ENCODE peak calls at places on chromosomes 11 and 22, in six cellular contexts. W, P, A, U, E and Q are unnamed samples.

GRCh38 chr11:128324531-128325141 is 262.7 kb downstream of the ETS1 start:
- DNase-seq in A (no peak), E (no peak), W (no peak), U (no peak), P (no peak), Q (no peak)

GRCh38 chr22:35522571-35523149 is 18.0 kb upstream of the RASD2 start:
- DNase-seq in W (no peak), E (no peak), U (no peak), A (no peak), P (no peak), Q (no peak)

GRCh38 chr11:116224154-116224888 is 548.5 kb downstream of the BUD13 start:
- DNase-seq in U (peak), A (peak), W (no peak), P (peak), E (peak), Q (peak)

GRCh38 chr11:65121447-65121864 is 478 bp downstream of the FAU start:
- DNase-seq in P (no peak), E (no peak), A (peak), U (peak), W (no peak), Q (no peak)

GRCh38 chr11:12693485-12694181 is 19.4 kb downstream of the TEAD1 start:
- DNase-seq in U (no peak), W (peak), P (peak), E (peak), A (peak), Q (peak)

GRCh38 chr11:102914238-102915043 is 39.7 kb upstream of the MMP12 start:
- DNase-seq in W (no peak), E (peak), U (peak), P (no peak), A (peak), Q (peak)

GRCh38 chr11:704799-705645 is 1.0 kb upstream of the EPS8L2 start:
- DNase-seq in E (peak), U (no peak), W (no peak), P (no peak), A (no peak), Q (no peak)

GRCh38 chr11:80846979-80847378 is 1406.1 kb upstream of the TENM4 start:
- DNase-seq in E (no peak), P (no peak), W (no peak), A (no peak), U (no peak), Q (no peak)

GRCh38 chr22:19253143-19253542 is 38.4 kb downstream of the CLTCL1 start:
- DNase-seq in W (no peak), A (no peak), E (no peak), P (no peak), U (no peak), Q (no peak)

GRCh38 chr11:61126266-61126665 is 24.0 kb downstream of the CD5 start:
- DNase-seq in P (peak), U (no peak), E (no peak), W (no peak), A (no peak), Q (no peak)

GRCh38 chr11:33560729-33561128 is 139.9 kb downstream of the C11orf91 start:
- DNase-seq in A (no peak), E (no peak), P (no peak), U (no peak), W (no peak), Q (no peak)

GRCh38 chr22:31544481-31545480 is 48.4 kb downstream of the SFI1 start:
- DNase-seq in U (no peak), E (no peak), A (no peak), W (no peak), P (no peak), Q (no peak)

GRCh38 chr22:41782751-41783150 is 17.7 kb upstream of the CCDC134 start:
- DNase-seq in U (no peak), W (no peak), A (no peak), E (no peak), P (no peak), Q (no peak)

GRCh38 chr22:37499006-37499707 is 13.0 kb upstream of the MFNG start:
- DNase-seq in P (no peak), U (peak), W (no peak), A (no peak), E (no peak), Q (no peak)

GRCh38 chr11:125064070-125064469 is 965 bp downstream of the SLC37A2 start:
- DNase-seq in U (no peak), P (no peak), E (no peak), W (no peak), A (no peak), Q (no peak)

GRCh38 chr11:67118059-67118766 is 850 bp upstream of the KDM2A start:
- DNase-seq in W (no peak), P (no peak), A (peak), U (peak), E (peak), Q (peak)

GRCh38 chr11:45102810-45103621 is 43.4 kb upstream of the PRDM11 start:
- DNase-seq in A (peak), E (peak), U (peak), P (no peak), W (no peak), Q (peak)

GRCh38 chr11:34585870-34586654 is 34.8 kb upstream of the EHF start:
- DNase-seq in U (peak), A (peak), E (no peak), P (no peak), W (no peak), Q (peak)

GRCh38 chr11:17766590-17766989 is 32.0 kb downstream of the KCNC1 start:
- DNase-seq in E (no peak), A (no peak), U (no peak), W (no peak), P (no peak), Q (no peak)

GRCh38 chr22:50576070-50576469 is 2.2 kb downstream of the CPT1B start:
- DNase-seq in W (no peak), U (no peak), E (no peak), A (peak), P (no peak), Q (no peak)

GRCh38 chr22:37476389-37477329 is 9.5 kb downstream of the MFNG start:
- DNase-seq in A (no peak), P (no peak), U (no peak), W (no peak), E (no peak), Q (no peak)

GRCh38 chr11:120510406-120511115 is 987 bp upstream of the GRIK4 start:
- DNase-seq in E (no peak), P (no peak), A (no peak), W (no peak), U (no peak), Q (no peak)

GRCh38 chr11:120509346-120510053 is 2.0 kb upstream of the GRIK4 start:
- DNase-seq in E (no peak), U (no peak), P (no peak), W (no peak), A (peak), Q (no peak)

GRCh38 chr11:120511804-120512726 is 517 bp downstream of the GRIK4 start:
- DNase-seq in A (no peak), W (no peak), P (no peak), E (no peak), U (no peak), Q (no peak)

GRCh38 chr11:120512727-120513435 is 1.3 kb downstream of the GRIK4 start:
- DNase-seq in A (no peak), U (no peak), W (no peak), E (no peak), P (no peak), Q (no peak)

GRCh38 chr11:120511116-120511803 is at the start of gene GRIK4:
- DNase-seq in W (peak), E (peak), A (peak), P (peak), U (peak), Q (peak)
- H3K27ac ChIP-seq in W (no peak), E (no peak), A (no peak), P (no peak), U (no peak), Q (no peak)

GRCh38 chr22:45233386-45233785 is 7.3 kb downstream of the KIAA0930 start:
- DNase-seq in A (no peak), E (no peak), U (no peak), P (no peak), W (no peak), Q (no peak)

GRCh38 chr22:45231293-45231692 is 9.4 kb downstream of the KIAA0930 start:
- DNase-seq in W (no peak), A (no peak), U (no peak), P (no peak), E (no peak), Q (peak)

GRCh38 chr22:45235851-45236342 is 4.8 kb downstream of the KIAA0930 start:
- DNase-seq in E (peak), P (no peak), A (no peak), U (peak), W (no peak), Q (no peak)

GRCh38 chr22:45235101-45235777 is 5.5 kb downstream of the KIAA0930 start:
- DNase-seq in P (no peak), U (peak), A (no peak), E (peak), W (no peak), Q (no peak)

DNA sequence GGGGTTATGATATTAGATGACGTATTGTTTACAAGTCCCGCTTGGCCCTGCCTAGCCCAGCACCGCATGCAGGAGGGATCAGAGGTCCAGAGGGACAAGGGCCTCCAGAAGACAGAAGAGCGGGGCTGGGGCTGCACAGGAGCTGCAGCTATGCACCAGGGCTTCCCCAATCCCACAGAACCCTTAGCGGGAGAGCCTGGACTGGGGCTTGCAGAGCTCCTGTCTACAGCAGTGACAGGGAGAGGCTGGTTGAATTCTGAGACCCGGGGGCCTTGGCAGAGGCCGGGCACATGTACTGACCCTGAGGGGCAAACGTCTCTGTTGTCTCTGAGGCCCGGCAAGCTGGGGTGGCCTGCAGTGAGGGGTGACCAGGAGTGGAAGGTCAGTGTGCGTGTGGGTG is 6.9 kb downstream of the KIAA0930 start:
- DNase-seq in P (no peak), A (no peak), U (no peak), W (no peak), E (no peak), Q (no peak)
- H3K27ac ChIP-seq in P (peak), A (no peak), U (no peak), W (no peak), E (no peak), Q (peak)

GRCh38 chr11:130866831-130867230 is 49.4 kb downstream of the SNX19 start:
- DNase-seq in W (no peak), U (no peak), A (no peak), P (no peak), E (no peak), Q (no peak)
- H3K27ac ChIP-seq in W (peak), U (no peak), A (no peak), P (no peak), E (no peak), Q (no peak)

DNA sequence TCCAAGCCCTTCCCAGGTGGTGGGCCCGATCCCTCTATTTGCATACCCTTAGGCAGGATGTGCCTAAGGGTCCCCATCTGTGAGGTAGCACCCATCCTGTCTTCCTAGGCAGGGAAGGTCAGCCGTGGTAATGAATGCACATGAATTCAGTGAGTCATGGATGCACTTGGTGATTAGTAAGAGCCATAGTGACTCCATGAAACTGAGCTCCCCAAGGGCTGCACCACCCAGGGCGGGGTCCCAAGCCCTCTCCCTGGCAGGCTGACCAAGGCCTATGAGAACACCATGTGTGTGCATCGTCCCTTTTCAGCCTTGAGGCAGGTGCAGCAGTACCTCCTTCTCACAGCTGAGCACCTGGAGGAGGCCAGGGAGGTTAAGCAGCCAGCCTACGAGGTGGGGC is 15.6 kb upstream of the SUSD2 start:
- DNase-seq in P (no peak), E (no peak), W (no peak), U (no peak), A (peak), Q (no peak)
- H3K27ac ChIP-seq in P (no peak), E (no peak), W (no peak), U (no peak), A (no peak), Q (peak)

GRCh38 chr22:20435436-20436308 is 2.0 kb downstream of the SCARF2 start:
- DNase-seq in U (no peak), W (no peak), E (no peak), P (no peak), A (no peak), Q (no peak)

GRCh38 chr22:20433191-20433590 is 4.4 kb downstream of the SCARF2 start:
- DNase-seq in E (no peak), W (no peak), P (no peak), A (no peak), U (no peak), Q (no peak)

GRCh38 chr22:20434264-20434751 is 3.3 kb downstream of the SCARF2 start:
- DNase-seq in U (no peak), P (no peak), E (no peak), W (no peak), A (no peak), Q (no peak)

GRCh38 chr22:20433686-20434241 is 3.9 kb downstream of the SCARF2 start:
- DNase-seq in W (no peak), E (no peak), P (no peak), A (no peak), U (no peak), Q (no peak)

GRCh38 chr22:20434773-20435172 is 2.9 kb downstream of the SCARF2 start:
- DNase-seq in W (no peak), P (no peak), E (no peak), A (no peak), U (no peak), Q (no peak)
- H3K27ac ChIP-seq in W (no peak), P (no peak), E (no peak), A (no peak), U (no peak), Q (no peak)

GRCh38 chr11:131666617-131667016 is 296.2 kb downstream of the NTM start:
- DNase-seq in P (no peak), W (no peak), A (peak), E (no peak), U (no peak), Q (no peak)

GRCh38 chr11:131667566-131667965 is 297.2 kb downstream of the NTM start:
- DNase-seq in P (no peak), A (no peak), E (no peak), W (no peak), U (no peak), Q (no peak)

GRCh38 chr11:131671320-131671719 is 300.9 kb downstream of the NTM start:
- DNase-seq in E (no peak), A (no peak), P (no peak), U (no peak), W (no peak), Q (no peak)

GRCh38 chr11:131670876-131671275 is 300.5 kb downstream of the NTM start:
- DNase-seq in W (no peak), A (no peak), E (no peak), U (no peak), P (no peak), Q (no peak)

GRCh38 chr11:131668867-131669780 is 298.7 kb downstream of the NTM start:
- DNase-seq in E (peak), U (peak), W (no peak), A (peak), P (no peak), Q (peak)
- H3K27ac ChIP-seq in E (no peak), U (no peak), W (no peak), A (peak), P (no peak), Q (no peak)

GRCh38 chr11:63764712-63765631 is 3.6 kb downstream of the ZFTA start:
- DNase-seq in U (no peak), W (no peak), A (no peak), P (no peak), E (peak), Q (no peak)
- H3K27ac ChIP-seq in U (no peak), W (no peak), A (no peak), P (peak), E (peak), Q (peak)